ENCODE peak calls at places on chromosome 19, in ten cellular contexts. Z is endothelial cell; G is activated CD4-positive, alpha-beta memory T cell treated with anti-CD3 and anti-CD28 coated beads, Interleukin-2, amount 10 ng/mL, durations not matched to agents 7 days and 5 days; A is uterus; B is naive thymus-derived CD4-positive, alpha-beta T cell; O is esophagus squamous epithelium; P is HepG2; V is activated CD8-positive, alpha-beta memory T cell treated with anti-CD3 and anti-CD28 coated beads for 48 hours; T is body of pancreas; F is activated CD4-positive, alpha-beta T cell treated with anti-CD3 and anti-CD28 coated beads, Interleukin-2, amount 50 U/mL, for 4 hours. S is an unnamed sample.

GRCh38 chr19:54707932-54708331 is 16.3 kb upstream of the KIR3DL3 start:
- DNase-seq in Z (no peak), G (peak; percentile 54), A (no peak), B (no peak), O (no peak), P (no peak), V (no peak), T (no peak), F (no peak), S (no peak)

GRCh38 chr19:9966024-9966423 is 29.7 kb upstream of the OLFM2 start:
- DNase-seq in Z (no peak), G (no peak), A (no peak), B (no peak), O (no peak), P (no peak), V (no peak), T (no peak), F (no peak), S (no peak)

GRCh38 chr19:6947745-6948144 is 60.4 kb downstream of the ADGRE1 start:
- DNase-seq in Z (no peak), G (peak; percentile 68), A (no peak), B (no peak), O (no peak), P (peak; percentile 3), V (peak; percentile 13), T (no peak), F (no peak), S (peak; percentile 10)

GRCh38 chr19:50875795-50876422 is 2.7 kb downstream of the KLK2 start:
- DNase-seq in Z (no peak), G (no peak), A (no peak), B (no peak), O (no peak), P (no peak), V (no peak), T (no peak), F (no peak), S (no peak)

GRCh38 chr19:55700813-55701212 is 25.8 kb downstream of the EPN1 start:
- DNase-seq in Z (no peak), G (no peak), A (no peak), B (no peak), O (no peak), P (no peak), V (no peak), T (no peak), F (no peak), S (no peak)

GRCh38 chr19:41934849-41935374 is 6.7 kb upstream of the ERFL start:
- DNase-seq in Z (peak; percentile 89), G (peak; percentile 76), A (peak; percentile 53), B (peak; percentile 58), O (no peak), P (peak; percentile 58), V (peak; percentile 60), T (peak; percentile 66), F (peak; percentile 75), S (peak; percentile 49)

GRCh38 chr19:46241676-46242075 is 12.1 kb downstream of the IGFL1 start:
- DNase-seq in Z (no peak), G (no peak), A (no peak), B (no peak), O (no peak), P (no peak), V (no peak), T (no peak), F (no peak), S (no peak)

GRCh38 chr19:2616741-2617392 is 85.6 kb downstream of the GNG7 start:
- DNase-seq in Z (no peak), G (peak; percentile 57), A (no peak), B (no peak), O (no peak), P (peak; percentile 35), V (no peak), T (peak; percentile 67), F (no peak), S (peak; percentile 70)

GRCh38 chr19:7883796-7884570 is 4.3 kb upstream of the LRRC8E start:
- DNase-seq in Z (no peak), G (no peak), A (no peak), B (no peak), O (no peak), P (no peak), V (no peak), T (no peak), F (no peak), S (no peak)